ENCODE peak calls at places on chromosomes 7 and 10, in four cellular contexts. B, C, L and A are unnamed samples.
A peak's percentile ranks its signal among the peaks of the same experiment; 100 is the strongest.

GRCh38 chr7:154781369-154782303 is 221.3 kb downstream of the PAXIP1 start:
- DNase-seq in B (no peak), C (no peak), L (no peak), A (no peak)

GRCh38 chr7:70595741-70596574 is 536.0 kb upstream of the GALNT17 start:
- DNase-seq in B (no peak), C (no peak), L (peak; percentile 71), A (no peak)

GRCh38 chr7:133858311-133858710 is 268.8 kb upstream of the LRGUK start:
- DNase-seq in C (no peak), L (no peak), B (no peak), A (no peak)

GRCh38 chr7:139654270-139655181 is 123.3 kb downstream of the HIPK2 start:
- DNase-seq in C (no peak), B (no peak), L (no peak), A (no peak)

GRCh38 chr7:91314591-91315323 is 50.5 kb downstream of the FZD1 start:
- DNase-seq in B (no peak), L (no peak), C (no peak), A (no peak)

GRCh38 chr7:577971-578370 is 58.3 kb upstream of the PDGFA start:
- DNase-seq in C (no peak), B (no peak), L (peak; percentile 44), A (no peak)

GRCh38 chr7:93119191-93119905 is 1.6 kb upstream of the SAMD9 start:
- DNase-seq in B (no peak), L (no peak), C (no peak), A (no peak)

GRCh38 chr10:81862596-81862995 is 12.4 kb upstream of the NRG3 start:
- DNase-seq in C (no peak), L (no peak), B (no peak), A (no peak)

GRCh38 chr10:72336259-72337038 is 18.3 kb downstream of the DNAJB12 start:
- DNase-seq in B (no peak), C (no peak), L (no peak), A (no peak)

GRCh38 chr7:22111661-22112060 is 166.0 kb upstream of the CDCA7L start:
- DNase-seq in B (no peak), C (peak; percentile 20), L (no peak), A (no peak)

GRCh38 chr10:5234106-5234877 is 37.7 kb downstream of the AKR1C4 start:
- DNase-seq in L (no peak), B (no peak), C (no peak), A (no peak)

GRCh38 chr7:117645456-117646181 is 165.8 kb downstream of the CFTR start:
- DNase-seq in C (peak; percentile 60), B (no peak), L (no peak), A (no peak)

GRCh38 chr7:41832936-41833335 is 130.0 kb upstream of the INHBA start:
- DNase-seq in C (no peak), B (no peak), L (peak; percentile 38), A (no peak)

GRCh38 chr10:24503627-24504320 is 219.9 kb downstream of the ARHGAP21 start:
- DNase-seq in B (peak; percentile 37), L (peak; percentile 90), C (peak; percentile 33), A (peak; percentile 79)

GRCh38 chr10:48678041-48678440 is 6.6 kb upstream of the WDFY4 start:
- DNase-seq in L (no peak), C (no peak), B (no peak), A (peak; percentile 70)

GRCh38 chr7:96177353-96177752 is 144.5 kb downstream of the SLC25A13 start:
- DNase-seq in L (no peak), C (no peak), B (no peak), A (no peak)

GRCh38 chr10:44102726-44103255 is 282.1 kb downstream of the CXCL12 start:
- DNase-seq in B (no peak), C (no peak), L (no peak), A (no peak)

GRCh38 chr10:12614390-12615003 is 265.1 kb downstream of the CAMK1D start:
- DNase-seq in B (no peak), L (no peak), C (peak; percentile 74), A (no peak)

GRCh38 chr7:29882481-29882880 is 76.2 kb downstream of the WIPF3 start:
- DNase-seq in B (no peak), L (no peak), C (no peak), A (no peak)

GRCh38 chr10:29734980-29735627 is 100.3 kb upstream of the SVIL start:
- DNase-seq in B (peak; percentile 31), C (peak; percentile 42), L (peak; percentile 68), A (no peak)

GRCh38 chr10:69657417-69657816 is 27.4 kb downstream of the FAM241B start:
- DNase-seq in L (no peak), C (no peak), B (no peak), A (no peak)

GRCh38 chr10:114631678-114632417 is 26.2 kb downstream of the ABLIM1 start:
- DNase-seq in L (peak; percentile 77), B (peak; percentile 53), C (peak; percentile 60), A (no peak)

GRCh38 chr10:114408968-114409444 is 4.7 kb upstream of the AFAP1L2 start:
- DNase-seq in L (no peak), C (no peak), B (no peak), A (peak; percentile 45)

GRCh38 chr7:119046068-119046467 is 821.6 kb downstream of the ANKRD7 start:
- DNase-seq in B (no peak), C (no peak), L (no peak), A (no peak)

GRCh38 chr10:65945071-65945470 is 980.8 kb upstream of the LRRTM3 start:
- DNase-seq in C (no peak), L (no peak), B (no peak), A (no peak)

GRCh38 chr10:114278884-114279191 is 39.8 kb downstream of the VWA2 start:
- DNase-seq in B (no peak), C (no peak), L (no peak), A (no peak)

GRCh38 chr10:97771055-97771811 is 566 bp downstream of the SFRP5 start:
- DNase-seq in C (peak; percentile 20), B (no peak), L (peak; percentile 71), A (no peak)

GRCh38 chr10:98487692-98488091 is 41.0 kb upstream of the HPS1 start:
- DNase-seq in C (no peak), L (no peak), B (no peak), A (no peak)

GRCh38 chr10:5490032-5490431 is 9.3 kb downstream of the CALML5 start:
- DNase-seq in L (no peak), C (no peak), B (no peak), A (no peak)

GRCh38 chr7:30983042-30983913 is 19.5 kb downstream of the GHRHR start:
- DNase-seq in L (peak; percentile 95), C (peak; percentile 75), B (peak; percentile 91), A (peak; percentile 95)

GRCh38 chr10:122188706-122189105 is 82.4 kb upstream of the BTBD16 start:
- DNase-seq in C (no peak), B (no peak), L (no peak), A (no peak)

GRCh38 chr10:637771-638195 is 51.7 kb downstream of the DIP2C start:
- DNase-seq in C (no peak), L (no peak), B (no peak), A (no peak)

GRCh38 chr7:41013117-41013516 is 689.8 kb downstream of the INHBA start:
- DNase-seq in L (no peak), C (no peak), B (no peak), A (no peak)

GRCh38 chr10:69384320-69384719 is 32.4 kb downstream of the TACR2 start:
- DNase-seq in C (no peak), B (no peak), L (no peak), A (no peak)

GRCh38 chr10:26621889-26622681 is 75.4 kb upstream of the PDSS1 start:
- DNase-seq in L (peak; percentile 71), C (no peak), B (peak; percentile 6), A (no peak)
- H2AFZ ChIP-seq in L (peak overlapping the region; percentile 88), C (peak overlapping the region; percentile 23), B (peak overlapping the region; percentile 74), A (no peak overlapping the region)

DNA sequence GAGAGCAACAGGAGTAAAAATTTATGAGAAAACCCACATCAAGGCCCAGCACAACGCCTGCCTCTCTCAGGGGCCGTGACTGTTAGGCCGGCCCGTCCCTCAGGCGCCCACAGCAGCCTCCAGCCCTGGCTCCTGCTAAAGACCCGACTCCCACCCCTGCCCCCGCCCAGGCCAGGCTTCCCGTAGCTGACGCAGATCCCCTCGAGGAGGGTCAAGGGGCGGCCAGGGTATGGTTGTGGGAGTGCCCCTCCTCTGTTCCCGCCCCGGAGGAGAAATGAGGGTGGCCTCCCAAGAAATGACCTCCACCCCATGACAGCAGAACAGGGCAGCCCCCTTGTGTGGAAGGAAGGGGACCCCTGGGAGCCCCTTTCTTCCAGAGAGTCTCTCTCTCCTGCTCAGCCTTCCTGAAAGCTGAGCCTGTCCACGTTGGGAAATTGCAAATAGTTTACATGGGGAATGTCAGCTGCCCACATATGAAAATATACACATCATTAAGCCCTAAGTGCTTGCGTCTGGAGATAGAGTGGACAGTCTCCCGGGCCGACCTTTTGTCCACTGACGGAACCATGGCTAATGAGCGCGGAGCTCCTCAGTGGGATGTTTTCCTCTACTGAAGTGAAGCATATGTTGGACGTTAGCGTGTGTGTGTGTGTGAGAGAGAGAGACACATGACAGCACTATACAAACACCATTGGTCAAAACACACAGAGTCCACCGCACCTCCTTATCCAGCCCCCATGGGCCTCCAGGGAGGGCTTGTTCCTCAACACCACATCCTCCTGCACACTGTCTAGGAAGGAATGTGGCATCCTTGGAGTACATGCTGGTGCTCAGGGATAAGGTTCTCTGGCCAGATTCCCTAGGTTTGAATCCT is 128.5 kb downstream of the RGS10 start:
- DNase-seq in C (no peak), L (no peak), B (no peak), A (no peak)
- H3K27ac ChIP-seq in C (no peak overlapping the region), L (no peak overlapping the region), B (no peak overlapping the region), A (no peak overlapping the region)

GRCh38 chr10:21524131-21524525 is 1.4 kb downstream of the SKIDA1 start:
- DNase-seq in L (no peak), B (no peak), C (no peak), A (no peak)
- H2AFZ ChIP-seq in L (no peak overlapping the region), B (no peak overlapping the region), C (peak overlapping the region; percentile 96), A (no peak overlapping the region)

GRCh38 chr10:42979730-42980467 is 97.0 kb upstream of the RET start:
- DNase-seq in L (no peak), B (no peak), C (no peak), A (no peak)
- H3K27ac ChIP-seq in L (no peak overlapping the region), B (no peak overlapping the region), C (no peak overlapping the region), A (no peak overlapping the region)